ENCODE peak calls at places on chromosomes 12 and 14, in six cellular contexts. M is NCI-H1092; R is lower leg skin; C is activated T-cell treated with anti-CD3 and anti-CD28 coated beads, Interleukin-2, amount 50 U/mL, for 4 hours; E is osteocyte; J is CD8-positive, alpha-beta T cell. B is an unnamed sample.

GRCh38 chr12:25733541-25733940 is 180.5 kb upstream of the LMNTD1 start:
- DNase-seq in C (no peak), M (no peak), J (no peak), E (no peak), R (no peak), B (no peak)

GRCh38 chr12:22986997-22987396 is 362.0 kb downstream of the ETNK1 start:
- DNase-seq in R (no peak), M (no peak), C (no peak), E (no peak), J (no peak), B (no peak)

GRCh38 chr12:25497021-25497420 is 56.1 kb downstream of the LMNTD1 start:
- DNase-seq in C (no peak), E (no peak), J (no peak), M (no peak), R (peak; percentile 41), B (no peak)

GRCh38 chr14:34749408-34749807 is 35.0 kb upstream of the CFL2 start:
- DNase-seq in C (no peak), M (no peak), R (no peak), E (no peak), J (no peak), B (no peak)

GRCh38 chr14:51828017-51828797 is 32.2 kb upstream of the GNG2 start:
- DNase-seq in J (peak; percentile 72), C (peak; percentile 67), M (no peak), R (peak; percentile 21), E (no peak), B (no peak)

GRCh38 chr14:85531594-85532391 is 1.8 kb downstream of the FLRT2 start:
- DNase-seq in R (peak; percentile 66), C (no peak), M (no peak), J (no peak), E (peak; percentile 91), B (peak; percentile 76)

GRCh38 chr14:103541494-103541943 is 12.5 kb downstream of the TRMT61A start:
- DNase-seq in M (no peak), J (no peak), R (no peak), E (no peak), C (no peak), B (no peak)

GRCh38 chr12:32568241-32568640 is 110.9 kb upstream of the DNM1L start:
- DNase-seq in M (no peak), E (no peak), J (no peak), C (no peak), R (no peak), B (no peak)

GRCh38 chr12:13365782-13366366 is 169.3 kb downstream of the EMP1 start:
- DNase-seq in E (no peak), R (no peak), C (no peak), J (no peak), M (no peak), B (no peak)